ENCODE peak calls at places on chromosomes 6 and 20, in six cellular contexts. W, C, H, I, F and L are unnamed samples.

GRCh38 chr20:63383556-63383955 is 22.4 kb upstream of the CHRNA4 start:
- DNase-seq in I (no peak), C (no peak), F (no peak), W (no peak), H (no peak), L (no peak)

GRCh38 chr6:88982720-88983119 is 19.3 kb upstream of the RNGTT start:
- DNase-seq in F (peak), C (peak), W (no peak), I (peak), H (no peak), L (peak)

GRCh38 chr6:29694637-29695036 is 13.7 kb upstream of the ZFP57 start:
- DNase-seq in C (no peak), F (no peak), I (no peak), W (no peak), H (no peak), L (no peak)

GRCh38 chr6:41577865-41578713 is 31.9 kb downstream of the FOXP4 start:
- DNase-seq in W (no peak), H (no peak), I (peak), C (no peak), F (no peak), L (peak)

GRCh38 chr6:44556046-44556445 is 168.5 kb downstream of the CDC5L start:
- DNase-seq in W (no peak), I (no peak), H (no peak), F (no peak), C (no peak), L (no peak)

GRCh38 chr20:9592419-9592818 is 78.0 kb downstream of the LAMP5 start:
- DNase-seq in I (no peak), W (no peak), H (no peak), C (no peak), F (no peak), L (no peak)

GRCh38 chr20:21706345-21707195 is 1.1 kb downstream of the PAX1 start:
- DNase-seq in H (no peak), C (no peak), I (no peak), F (no peak), W (no peak), L (peak)

GRCh38 chr6:43026365-43026764 is 4.9 kb downstream of the RRP36 start:
- DNase-seq in C (no peak), F (no peak), H (no peak), I (no peak), W (no peak), L (no peak)

GRCh38 chr20:34693414-34693813 is 10.7 kb upstream of the TP53INP2 start:
- DNase-seq in H (no peak), W (no peak), C (no peak), I (no peak), F (no peak), L (no peak)

GRCh38 chr6:56536536-56536935 is 106.2 kb downstream of the DST start:
- DNase-seq in H (no peak), W (no peak), I (no peak), C (no peak), F (no peak), L (no peak)

GRCh38 chr6:115796061-115796460 is 264.6 kb downstream of the FRK start:
- DNase-seq in C (no peak), H (no peak), F (peak), I (peak), W (no peak), L (peak)

GRCh38 chr20:11935754-11936551 is 18.3 kb downstream of the BTBD3 start:
- DNase-seq in F (no peak), I (no peak), H (no peak), C (no peak), W (no peak), L (no peak)

GRCh38 chr20:3162080-3162611 is 2.5 kb upstream of the FASTKD5 start:
- DNase-seq in H (no peak), C (no peak), I (no peak), F (no peak), W (no peak), L (no peak)

GRCh38 chr6:14906621-14907020 is 339.2 kb upstream of the JARID2 start:
- DNase-seq in C (no peak), H (no peak), W (no peak), I (no peak), F (no peak), L (no peak)

GRCh38 chr20:17761612-17762011 is 61.8 kb downstream of the BANF2 start:
- DNase-seq in I (no peak), H (no peak), C (no peak), F (no peak), W (no peak), L (peak)

GRCh38 chr20:2617099-2617714 is 35.2 kb upstream of the NOP56 start:
- DNase-seq in W (no peak), C (no peak), I (no peak), H (no peak), F (no peak), L (no peak)

GRCh38 chr20:38937978-38938473 is 11.8 kb downstream of the FAM83D start:
- DNase-seq in H (no peak), C (no peak), W (no peak), F (no peak), I (no peak), L (no peak)